ENCODE peak calls at places on chromosome 1, in five cellular contexts. E, I, G, M and C are unnamed samples.

GRCh38 chr1:77899647-77900320 is 11.4 kb downstream of the NEXN start:
- DNase-seq in I (no peak), G (no peak), E (no peak), M (no peak), C (no peak)

GRCh38 chr1:164583835-164584539 is 25.0 kb downstream of the PBX1 start:
- DNase-seq in E (no peak), I (no peak), M (no peak), G (no peak), C (no peak)

GRCh38 chr1:10211805-10212405 is 1.5 kb downstream of the KIF1B start:
- DNase-seq in M (no peak), G (no peak), E (peak), I (peak), C (no peak)

GRCh38 chr1:207876129-207876528 is 34.8 kb downstream of the CD34 start:
- DNase-seq in M (no peak), E (no peak), I (no peak), G (no peak), C (no peak)

GRCh38 chr1:33255347-33256311 is 663 bp upstream of the ZNF362 start:
- DNase-seq in E (peak), M (peak), I (peak), G (peak), C (peak)

GRCh38 chr1:151972533-151973270 is 21.0 kb downstream of the S100A10 start:
- DNase-seq in M (peak), E (peak), G (peak), I (peak), C (no peak)

GRCh38 chr1:165456114-165456513 is 11.2 kb upstream of the RXRG start:
- DNase-seq in M (no peak), E (no peak), G (no peak), I (no peak), C (no peak)

GRCh38 chr1:76868154-76868882 is 1.0 kb downstream of the ST6GALNAC5 start:
- DNase-seq in M (peak), G (no peak), I (peak), E (peak), C (peak)

GRCh38 chr1:109158433-109158832 is 44.5 kb downstream of the ELAPOR1 start:
- DNase-seq in G (no peak), M (no peak), I (no peak), E (no peak), C (no peak)

GRCh38 chr1:82894635-82895034 is 1093.9 kb downstream of the ADGRL2 start:
- DNase-seq in I (no peak), G (no peak), M (no peak), E (no peak), C (no peak)

GRCh38 chr1:234303231-234303630 is 70.0 kb upstream of the COA6 start:
- DNase-seq in G (no peak), E (no peak), I (no peak), M (no peak), C (no peak)

GRCh38 chr1:59485171-59485570 is 188.3 kb downstream of the FGGY start:
- DNase-seq in I (no peak), G (no peak), E (no peak), M (no peak), C (no peak)

GRCh38 chr1:218759795-218760194 is 413.9 kb upstream of the LYPLAL1 start:
- DNase-seq in I (no peak), E (no peak), G (no peak), M (no peak), C (no peak)

GRCh38 chr1:28642056-28642846 is 616 bp downstream of the TAF12 start:
- DNase-seq in G (peak), I (no peak), M (peak), E (peak), C (no peak)

GRCh38 chr1:66335859-66336640 is 197.9 kb upstream of the SGIP1 start:
- DNase-seq in I (peak), G (no peak), M (peak), E (peak), C (peak)

GRCh38 chr1:43867946-43868740 is 65.5 kb upstream of the ARTN start:
- DNase-seq in E (no peak), M (no peak), G (peak), I (no peak), C (no peak)

GRCh38 chr1:16067127-16067768 is 6.2 kb downstream of the FAM131C start:
- DNase-seq in G (peak), M (no peak), E (peak), I (no peak), C (no peak)

GRCh38 chr1:187877220-187877619 is 1048.5 kb downstream of the PLA2G4A start:
- DNase-seq in M (no peak), E (no peak), I (no peak), G (no peak), C (no peak)

GRCh38 chr1:16236091-16236494 is 890 bp downstream of the CPLANE2 start:
- DNase-seq in M (peak), E (peak), I (peak), G (peak), C (no peak)

GRCh38 chr1:224435999-224436398 is 1.4 kb upstream of the WDR26 start:
- DNase-seq in E (no peak), G (peak), I (no peak), M (no peak), C (no peak)

GRCh38 chr1:160400284-160400645 is at the start of gene VANGL2:
- DNase-seq in M (peak), E (peak), G (no peak), I (peak), C (peak)

GRCh38 chr1:22849770-22850169 is 122.9 kb downstream of the LACTBL1 start:
- DNase-seq in G (no peak), M (no peak), E (no peak), I (no peak), C (no peak)

GRCh38 chr1:192626366-192627179 is 9.4 kb upstream of the RGS13 start:
- DNase-seq in G (no peak), E (no peak), I (no peak), M (no peak), C (no peak)

GRCh38 chr1:205186191-205186590 is 25.3 kb downstream of the DSTYK start:
- DNase-seq in M (no peak), I (peak), G (no peak), E (no peak), C (no peak)

GRCh38 chr1:25563330-25564215 is 20.2 kb downstream of the LDLRAP1 start:
- DNase-seq in E (no peak), G (no peak), I (peak), M (peak), C (no peak)

GRCh38 chr1:162324391-162324790 is 52.3 kb downstream of the SPATA46 start:
- DNase-seq in E (peak), M (no peak), G (no peak), I (no peak), C (no peak)

GRCh38 chr1:152110860-152111514 is 4.3 kb downstream of the TCHH start:
- DNase-seq in E (peak), M (peak), G (no peak), I (peak), C (no peak)

GRCh38 chr1:209395169-209395568 is 188.3 kb upstream of the CAMK1G start:
- DNase-seq in M (no peak), G (no peak), I (no peak), E (no peak), C (no peak)

GRCh38 chr1:182351790-182352364 is 39.7 kb downstream of the GLUL start:
- DNase-seq in G (no peak), E (no peak), I (no peak), M (no peak), C (no peak)

GRCh38 chr1:8040586-8040985 is 14.5 kb upstream of the ERRFI1 start:
- DNase-seq in M (no peak), E (peak), G (peak), I (no peak), C (peak)

GRCh38 chr1:40774266-40774998 is 9.2 kb upstream of the KCNQ4 start:
- DNase-seq in G (peak), I (peak), E (peak), M (peak), C (no peak)

GRCh38 chr1:25640646-25641328 is 24.2 kb downstream of the MAN1C1 start:
- DNase-seq in M (no peak), G (no peak), E (no peak), I (no peak), C (no peak)

GRCh38 chr1:113255728-113256347 is 134.5 kb upstream of the MAGI3 start:
- DNase-seq in I (no peak), E (peak), M (no peak), G (peak), C (no peak)

GRCh38 chr1:172145231-172145651 is 275.2 kb upstream of the C1orf105 start:
- DNase-seq in G (no peak), I (no peak), E (peak), M (no peak), C (no peak)

GRCh38 chr1:218357893-218358232 is 12.7 kb downstream of the TGFB2 start:
- DNase-seq in G (no peak), M (no peak), E (no peak), I (no peak), C (no peak)

GRCh38 chr1:181089017-181089776 is 697 bp downstream of the IER5 start:
- DNase-seq in E (peak), M (peak), I (peak), G (no peak), C (peak)

GRCh38 chr1:13751985-13752384 is 52.0 kb downstream of the PRDM2 start:
- DNase-seq in E (no peak), M (no peak), I (no peak), G (peak), C (no peak)

GRCh38 chr1:206705744-206706297 is 21.1 kb downstream of the MAPKAPK2 start:
- DNase-seq in M (no peak), G (no peak), E (peak), I (no peak), C (no peak)

GRCh38 chr1:27491748-27492700 is 2.1 kb upstream of the WASF2 start:
- DNase-seq in G (no peak), M (no peak), I (no peak), E (peak), C (peak)